ENCODE peak calls at places on chromosomes 1 and 21, in nine cellular contexts. One of them, this sample, is unnamed.
A peak's percentile ranks its signal among the peaks of the same experiment; 100 is the strongest.

GRCh38 chr1:58968360-58968952 is 184.6 kb upstream of the JUN start:
- DNase-seq in activated T-cell treated with anti-CD3 and anti-CD28 coated beads, Interleukin-2, amount 50 U/mL, for 72 hours: peak; percentile 16
- DNase-seq in pancreas: peak; percentile 70
- DNase-seq in NCI-H1417: no peak
- DNase-seq in stimulated activated CD4-positive, alpha-beta T cell treated with anti-CD3 and anti-CD28 coated beads, Interleukin-15, amount 100 ng/mL, for 1 hour: no peak
- DNase-seq in Caki2: peak; percentile 3
- DNase-seq in EH: peak; percentile 51
- DNase-seq in Karpas-422: no peak
- DNase-seq in stimulated activated CD8-positive, alpha-beta memory T cell treated with anti-CD3 and anti-CD28 coated beads, Interleukin-7, amount 100 ng/mL, for 1 hour: no peak
- DNase-seq in this sample: peak; percentile 8

GRCh38 chr1:15198684-15199083 is 45.1 kb downstream of the TMEM51 start:
- DNase-seq in activated T-cell treated with anti-CD3 and anti-CD28 coated beads, Interleukin-2, amount 50 U/mL, for 72 hours: no peak
- DNase-seq in pancreas: no peak
- DNase-seq in NCI-H1417: no peak
- DNase-seq in stimulated activated CD4-positive, alpha-beta T cell treated with anti-CD3 and anti-CD28 coated beads, Interleukin-15, amount 100 ng/mL, for 1 hour: no peak
- DNase-seq in Caki2: no peak
- DNase-seq in EH: no peak
- DNase-seq in Karpas-422: no peak
- DNase-seq in stimulated activated CD8-positive, alpha-beta memory T cell treated with anti-CD3 and anti-CD28 coated beads, Interleukin-7, amount 100 ng/mL, for 1 hour: no peak
- DNase-seq in this sample: no peak

GRCh38 chr1:9350011-9350907 is 57.6 kb downstream of the SPSB1 start:
- DNase-seq in activated T-cell treated with anti-CD3 and anti-CD28 coated beads, Interleukin-2, amount 50 U/mL, for 72 hours: no peak
- DNase-seq in pancreas: no peak
- DNase-seq in NCI-H1417: no peak
- DNase-seq in stimulated activated CD4-positive, alpha-beta T cell treated with anti-CD3 and anti-CD28 coated beads, Interleukin-15, amount 100 ng/mL, for 1 hour: no peak
- DNase-seq in Caki2: no peak
- DNase-seq in EH: peak; percentile 82
- DNase-seq in Karpas-422: no peak
- DNase-seq in stimulated activated CD8-positive, alpha-beta memory T cell treated with anti-CD3 and anti-CD28 coated beads, Interleukin-7, amount 100 ng/mL, for 1 hour: no peak
- DNase-seq in this sample: no peak

GRCh38 chr1:12433323-12434053 is 184.5 kb downstream of the DHRS3 start:
- DNase-seq in activated T-cell treated with anti-CD3 and anti-CD28 coated beads, Interleukin-2, amount 50 U/mL, for 72 hours: no peak
- DNase-seq in pancreas: peak; percentile 61
- DNase-seq in NCI-H1417: peak; percentile 36
- DNase-seq in stimulated activated CD4-positive, alpha-beta T cell treated with anti-CD3 and anti-CD28 coated beads, Interleukin-15, amount 100 ng/mL, for 1 hour: no peak
- DNase-seq in Caki2: peak; percentile 96
- DNase-seq in EH: peak; percentile 59
- DNase-seq in Karpas-422: no peak
- DNase-seq in stimulated activated CD8-positive, alpha-beta memory T cell treated with anti-CD3 and anti-CD28 coated beads, Interleukin-7, amount 100 ng/mL, for 1 hour: no peak
- DNase-seq in this sample: no peak

GRCh38 chr1:44288883-44289282 is 66.2 kb downstream of the ERI3 start:
- DNase-seq in activated T-cell treated with anti-CD3 and anti-CD28 coated beads, Interleukin-2, amount 50 U/mL, for 72 hours: no peak
- DNase-seq in pancreas: no peak
- DNase-seq in NCI-H1417: no peak
- DNase-seq in stimulated activated CD4-positive, alpha-beta T cell treated with anti-CD3 and anti-CD28 coated beads, Interleukin-15, amount 100 ng/mL, for 1 hour: no peak
- DNase-seq in Caki2: no peak
- DNase-seq in EH: no peak
- DNase-seq in Karpas-422: no peak
- DNase-seq in stimulated activated CD8-positive, alpha-beta memory T cell treated with anti-CD3 and anti-CD28 coated beads, Interleukin-7, amount 100 ng/mL, for 1 hour: no peak
- DNase-seq in this sample: no peak

GRCh38 chr1:203361843-203362524 is 11.1 kb upstream of the FMOD start:
- DNase-seq in activated T-cell treated with anti-CD3 and anti-CD28 coated beads, Interleukin-2, amount 50 U/mL, for 72 hours: no peak
- DNase-seq in pancreas: no peak
- DNase-seq in NCI-H1417: no peak
- DNase-seq in stimulated activated CD4-positive, alpha-beta T cell treated with anti-CD3 and anti-CD28 coated beads, Interleukin-15, amount 100 ng/mL, for 1 hour: no peak
- DNase-seq in Caki2: no peak
- DNase-seq in EH: peak; percentile 88
- DNase-seq in Karpas-422: peak; percentile 93
- DNase-seq in stimulated activated CD8-positive, alpha-beta memory T cell treated with anti-CD3 and anti-CD28 coated beads, Interleukin-7, amount 100 ng/mL, for 1 hour: no peak
- DNase-seq in this sample: no peak

GRCh38 chr1:208182880-208183279 is 61.3 kb downstream of the PLXNA2 start:
- DNase-seq in activated T-cell treated with anti-CD3 and anti-CD28 coated beads, Interleukin-2, amount 50 U/mL, for 72 hours: no peak
- DNase-seq in pancreas: no peak
- DNase-seq in NCI-H1417: no peak
- DNase-seq in stimulated activated CD4-positive, alpha-beta T cell treated with anti-CD3 and anti-CD28 coated beads, Interleukin-15, amount 100 ng/mL, for 1 hour: no peak
- DNase-seq in Caki2: no peak
- DNase-seq in EH: no peak
- DNase-seq in Karpas-422: no peak
- DNase-seq in stimulated activated CD8-positive, alpha-beta memory T cell treated with anti-CD3 and anti-CD28 coated beads, Interleukin-7, amount 100 ng/mL, for 1 hour: no peak
- DNase-seq in this sample: no peak

GRCh38 chr1:197391303-197392226 is 123.5 kb downstream of the CRB1 start:
- DNase-seq in activated T-cell treated with anti-CD3 and anti-CD28 coated beads, Interleukin-2, amount 50 U/mL, for 72 hours: no peak
- DNase-seq in pancreas: no peak
- DNase-seq in NCI-H1417: no peak
- DNase-seq in stimulated activated CD4-positive, alpha-beta T cell treated with anti-CD3 and anti-CD28 coated beads, Interleukin-15, amount 100 ng/mL, for 1 hour: no peak
- DNase-seq in Caki2: no peak
- DNase-seq in EH: peak; percentile 16
- DNase-seq in Karpas-422: no peak
- DNase-seq in stimulated activated CD8-positive, alpha-beta memory T cell treated with anti-CD3 and anti-CD28 coated beads, Interleukin-7, amount 100 ng/mL, for 1 hour: no peak
- DNase-seq in this sample: no peak

GRCh38 chr1:93584238-93585003 is 97.2 kb downstream of the BCAR3 start:
- DNase-seq in activated T-cell treated with anti-CD3 and anti-CD28 coated beads, Interleukin-2, amount 50 U/mL, for 72 hours: no peak
- DNase-seq in pancreas: no peak
- DNase-seq in NCI-H1417: no peak
- DNase-seq in stimulated activated CD4-positive, alpha-beta T cell treated with anti-CD3 and anti-CD28 coated beads, Interleukin-15, amount 100 ng/mL, for 1 hour: no peak
- DNase-seq in Caki2: no peak
- DNase-seq in EH: peak; percentile 77
- DNase-seq in Karpas-422: no peak
- DNase-seq in stimulated activated CD8-positive, alpha-beta memory T cell treated with anti-CD3 and anti-CD28 coated beads, Interleukin-7, amount 100 ng/mL, for 1 hour: no peak
- DNase-seq in this sample: no peak

GRCh38 chr1:202685671-202686070 is 24.6 kb downstream of the SYT2 start:
- DNase-seq in activated T-cell treated with anti-CD3 and anti-CD28 coated beads, Interleukin-2, amount 50 U/mL, for 72 hours: no peak
- DNase-seq in pancreas: no peak
- DNase-seq in NCI-H1417: no peak
- DNase-seq in stimulated activated CD4-positive, alpha-beta T cell treated with anti-CD3 and anti-CD28 coated beads, Interleukin-15, amount 100 ng/mL, for 1 hour: no peak
- DNase-seq in Caki2: no peak
- DNase-seq in EH: no peak
- DNase-seq in Karpas-422: no peak
- DNase-seq in stimulated activated CD8-positive, alpha-beta memory T cell treated with anti-CD3 and anti-CD28 coated beads, Interleukin-7, amount 100 ng/mL, for 1 hour: no peak
- DNase-seq in this sample: no peak

GRCh38 chr21:38986460-38987395 is 181.0 kb downstream of the ETS2 start:
- DNase-seq in activated T-cell treated with anti-CD3 and anti-CD28 coated beads, Interleukin-2, amount 50 U/mL, for 72 hours: no peak
- DNase-seq in pancreas: no peak
- DNase-seq in NCI-H1417: no peak
- DNase-seq in stimulated activated CD4-positive, alpha-beta T cell treated with anti-CD3 and anti-CD28 coated beads, Interleukin-15, amount 100 ng/mL, for 1 hour: no peak
- DNase-seq in Caki2: no peak
- DNase-seq in EH: no peak
- DNase-seq in Karpas-422: no peak
- DNase-seq in stimulated activated CD8-positive, alpha-beta memory T cell treated with anti-CD3 and anti-CD28 coated beads, Interleukin-7, amount 100 ng/mL, for 1 hour: no peak
- DNase-seq in this sample: no peak

This sample was measured in NCI-H1105.